ENCODE peak calls at places on chromosomes 4 and X, in nine cellular contexts. U is fibroblast of lung; Q is smooth muscle cell of the brain vasculature; T is uterus; F is left lobe of liver; D is omental fat pad; R is SHP77 treated with DMSO at 0.1 percent for 48 hours; A is activated CD8-positive, alpha-beta memory T cell treated with anti-CD3 and anti-CD28 coated beads for 48 hours; S is right cardiac atrium. B is an unnamed sample.

GRCh38 chr4:38145741-38146140 is 185.5 kb downstream of the PTTG2 start:
- DNase-seq in Q (no peak), U (peak), R (no peak), F (no peak), A (no peak), D (no peak), S (no peak), T (no peak), B (no peak)

GRCh38 chr4:164937576-164938270 is 39.7 kb downstream of the TRIM61 start:
- DNase-seq in U (no peak), A (no peak), F (peak), Q (no peak), R (no peak), T (no peak), S (no peak), D (no peak), B (peak)

GRCh38 chr4:56744030-56744429 is 62.9 kb upstream of the HOPX start:
- DNase-seq in U (no peak), D (no peak), R (no peak), A (no peak), F (no peak), Q (no peak), T (no peak), S (no peak), B (no peak)

GRCh38 chrX:48958635-48959094 is 1.3 kb upstream of the OTUD5 start:
- DNase-seq in R (no peak), D (no peak), A (no peak), T (peak), U (peak), S (peak), F (no peak), Q (no peak), B (peak)

GRCh38 chrX:9352683-9353430 is 112.0 kb upstream of the TBL1X start:
- DNase-seq in S (peak), F (no peak), A (no peak), T (no peak), D (no peak), R (no peak), U (peak), Q (no peak), B (no peak)

GRCh38 chrX:31266172-31267076 is 194.6 kb upstream of the FTHL17 start:
- DNase-seq in S (peak), R (no peak), Q (peak), F (peak), A (peak), D (no peak), U (peak), T (peak), B (peak)

GRCh38 chr4:168019019-168019651 is 73.2 kb upstream of the ANXA10 start:
- DNase-seq in D (no peak), U (peak), S (no peak), Q (no peak), R (no peak), F (no peak), T (no peak), A (no peak), B (no peak)

GRCh38 chrX:139692908-139693307 is 15.1 kb downstream of the MCF2 start:
- DNase-seq in D (no peak), U (no peak), A (no peak), T (no peak), R (no peak), F (no peak), S (no peak), Q (no peak), B (no peak)

GRCh38 chr4:120680647-120681228 is 241.8 kb downstream of the PRDM5 start:
- DNase-seq in R (no peak), S (no peak), T (no peak), Q (no peak), D (no peak), A (no peak), F (no peak), U (no peak), B (no peak)

GRCh38 chr4:124429746-124430250 is 282.7 kb downstream of the ANKRD50 start:
- DNase-seq in S (no peak), T (no peak), Q (no peak), A (no peak), F (no peak), U (no peak), D (no peak), R (no peak), B (no peak)

GRCh38 chrX:101220881-101221280 is 1.3 kb downstream of the DRP2 start:
- DNase-seq in A (no peak), F (no peak), U (no peak), D (no peak), Q (no peak), R (no peak), S (no peak), T (no peak), B (no peak)

GRCh38 chr4:87120411-87121162 is 99.8 kb downstream of the KLHL8 start:
- DNase-seq in T (peak), F (peak), D (no peak), U (peak), A (no peak), S (peak), Q (peak), R (no peak), B (no peak)

GRCh38 chrX:136437774-136438173 is 50.0 kb upstream of the BRS3 start:
- DNase-seq in U (no peak), Q (no peak), T (no peak), A (no peak), S (no peak), D (no peak), R (no peak), F (no peak), B (no peak)

GRCh38 chr4:184007891-184008290 is 102.8 kb downstream of the STOX2 start:
- DNase-seq in R (no peak), A (no peak), S (no peak), U (peak), Q (no peak), F (no peak), D (no peak), T (no peak), B (no peak)